ENCODE peak calls at places on chromosomes 11 and 22, in ten cellular contexts. X is HCEC 1CT; Y is activated gamma-delta T cell treated with Interleukin-2 at 50 U/mL for 16 hours; Q is RKO; C is lower leg skin; G is psoas muscle; I is OCI-M1; N is CD4-positive, CD25-positive, alpha-beta regulatory T cell; M is effector memory CD4-positive, alpha-beta T cell; K is naive B cell. D is an unnamed sample.

GRCh38 chr11:26229270-26229669 is 102.7 kb upstream of the ANO3 start:
- DNase-seq in X (peak; percentile 99), Y (no peak), Q (peak; percentile 56), C (no peak), G (no peak), I (no peak), N (no peak), M (no peak), K (no peak), D (no peak)

GRCh38 chr11:38819986-38820385 is 2221.9 kb upstream of the RAG2 start:
- DNase-seq in X (no peak), Y (no peak), Q (no peak), C (no peak), G (no peak), I (peak; percentile 1), N (no peak), M (no peak), K (no peak), D (no peak)

GRCh38 chr11:95108159-95108611 is 18.5 kb downstream of the ENDOD1 start:
- DNase-seq in X (no peak), Y (no peak), Q (no peak), C (no peak), G (peak; percentile 65), I (peak; percentile 5), N (no peak), M (no peak), K (peak; percentile 46), D (peak; percentile 72)

GRCh38 chr11:46664612-46665011 is 35.8 kb downstream of the ARHGAP1 start:
- DNase-seq in X (no peak), Y (no peak), Q (no peak), C (no peak), G (no peak), I (peak; percentile 85), N (no peak), M (no peak), K (no peak), D (no peak)

GRCh38 chr11:7303146-7303545 is 51.4 kb downstream of the SYT9 start:
- DNase-seq in X (no peak), Y (no peak), Q (no peak), C (no peak), G (no peak), I (no peak), N (no peak), M (no peak), K (no peak), D (no peak)

GRCh38 chr22:17675584-17675983 is 37.0 kb downstream of the BCL2L13 start:
- DNase-seq in X (no peak), Y (no peak), Q (no peak), C (no peak), G (no peak), I (peak; percentile 40), N (no peak), M (no peak), K (no peak), D (no peak)

GRCh38 chr11:30478923-30479322 is 107.2 kb downstream of the MPPED2 start:
- DNase-seq in X (no peak), Y (no peak), Q (no peak), C (no peak), G (peak; percentile 54), I (no peak), N (no peak), M (no peak), K (no peak), D (peak; percentile 85)

GRCh38 chr11:78510025-78510596 is 64.6 kb downstream of the NARS2 start:
- DNase-seq in X (no peak), Y (no peak), Q (no peak), C (no peak), G (no peak), I (peak; percentile 77), N (no peak), M (no peak), K (no peak), D (no peak)

GRCh38 chr11:74366576-74366975 is 31.7 kb downstream of the PGM2L1 start:
- DNase-seq in X (peak; percentile 49), Y (no peak), Q (no peak), C (no peak), G (no peak), I (no peak), N (no peak), M (no peak), K (no peak), D (no peak)

GRCh38 chr11:102794382-102794781 is 3.6 kb downstream of the MMP1 start:
- DNase-seq in X (peak; percentile 57), Y (no peak), Q (peak; percentile 70), C (no peak), G (no peak), I (peak; percentile 39), N (no peak), M (no peak), K (no peak), D (no peak)

GRCh38 chr11:2096919-2097301 is 42.3 kb downstream of the IGF2 start:
- DNase-seq in X (peak; percentile 40), Y (no peak), Q (no peak), C (no peak), G (peak; percentile 72), I (no peak), N (no peak), M (no peak), K (no peak), D (no peak)

GRCh38 chr11:68962527-68963250 is 18.1 kb downstream of the MRGPRD start:
- DNase-seq in X (no peak), Y (peak; percentile 11), Q (peak; percentile 30), C (peak; percentile 61), G (no peak), I (peak; percentile 57), N (peak; percentile 58), M (peak; percentile 28), K (peak; percentile 7), D (no peak)

GRCh38 chr11:114089748-114090147 is 30.2 kb downstream of the ZBTB16 start:
- DNase-seq in X (no peak), Y (no peak), Q (no peak), C (peak; percentile 68), G (peak; percentile 65), I (no peak), N (no peak), M (no peak), K (no peak), D (no peak)

GRCh38 chr22:49551446-49551845 is 276.2 kb downstream of the BRD1 start:
- DNase-seq in X (no peak), Y (no peak), Q (no peak), C (peak; percentile 82), G (peak; percentile 42), I (no peak), N (no peak), M (no peak), K (no peak), D (no peak)

GRCh38 chr11:77361184-77361583 is 59.7 kb upstream of the GDPD4 start:
- DNase-seq in X (peak; percentile 33), Y (no peak), Q (no peak), C (no peak), G (no peak), I (no peak), N (no peak), M (no peak), K (no peak), D (no peak)

GRCh38 chr11:17649261-17649660 is 70.1 kb upstream of the MYOD1 start:
- DNase-seq in X (no peak), Y (no peak), Q (no peak), C (peak; percentile 25), G (no peak), I (no peak), N (no peak), M (no peak), K (no peak), D (no peak)

GRCh38 chr11:1305558-1306056 is 3.8 kb downstream of the TOLLIP start:
- DNase-seq in X (no peak), Y (no peak), Q (no peak), C (peak; percentile 70), G (no peak), I (no peak), N (no peak), M (no peak), K (no peak), D (no peak)

GRCh38 chr11:77200351-77200750 is 72.3 kb downstream of the MYO7A start:
- DNase-seq in X (no peak), Y (no peak), Q (no peak), C (no peak), G (no peak), I (no peak), N (no peak), M (no peak), K (no peak), D (no peak)

GRCh38 chr11:69384548-69385465 is 90.9 kb downstream of the MYEOV start:
- DNase-seq in X (no peak), Y (no peak), Q (no peak), C (peak; percentile 84), G (no peak), I (no peak), N (no peak), M (no peak), K (no peak), D (no peak)

GRCh38 chr11:123216249-123216648 is 21.2 kb upstream of the CLMP start:
- DNase-seq in X (no peak), Y (no peak), Q (no peak), C (no peak), G (no peak), I (no peak), N (no peak), M (no peak), K (no peak), D (no peak)

GRCh38 chr22:41857160-41857859 is 24.4 kb downstream of the SREBF2 start:
- DNase-seq in X (peak; percentile 73), Y (peak; percentile 73), Q (peak; percentile 77), C (no peak), G (no peak), I (peak; percentile 70), N (peak; percentile 84), M (peak; percentile 66), K (peak; percentile 53), D (peak; percentile 45)

GRCh38 chr22:42473484-42474193 is 41.4 kb upstream of the NFAM1 start:
- DNase-seq in X (peak; percentile 61), Y (no peak), Q (peak; percentile 79), C (no peak), G (no peak), I (peak; percentile 77), N (peak; percentile 57), M (no peak), K (peak; percentile 29), D (no peak)

GRCh38 chr11:65355013-65355775 is 643 bp downstream of the TIGD3 start:
- DNase-seq in X (no peak), Y (peak; percentile 62), Q (no peak), C (peak; percentile 87), G (peak; percentile 65), I (peak; percentile 84), N (peak; percentile 55), M (peak; percentile 65), K (peak; percentile 60), D (peak; percentile 35)

GRCh38 chr11:34905666-34906065 is 10.5 kb downstream of the APIP start:
- DNase-seq in X (no peak), Y (no peak), Q (no peak), C (no peak), G (no peak), I (no peak), N (no peak), M (no peak), K (no peak), D (no peak)

GRCh38 chr11:33116535-33116934 is 44.7 kb downstream of the CSTF3 start:
- DNase-seq in X (no peak), Y (no peak), Q (no peak), C (no peak), G (no peak), I (no peak), N (no peak), M (no peak), K (no peak), D (no peak)

GRCh38 chr11:48078661-48079060 is 98.3 kb downstream of the PTPRJ start:
- DNase-seq in X (no peak), Y (no peak), Q (no peak), C (no peak), G (no peak), I (no peak), N (no peak), M (no peak), K (no peak), D (no peak)

GRCh38 chr11:64793271-64794160 is 9.5 kb downstream of the MAP4K2 start:
- DNase-seq in X (no peak), Y (no peak), Q (no peak), C (peak; percentile 81), G (peak; percentile 51), I (no peak), N (peak; percentile 55), M (no peak), K (no peak), D (no peak)

GRCh38 chr11:2701898-2702434 is 2.2 kb upstream of the KCNQ1OT1 start:
- DNase-seq in X (no peak), Y (no peak), Q (no peak), C (no peak), G (no peak), I (no peak), N (no peak), M (no peak), K (no peak), D (no peak)